ENCODE peak calls at places on chromosome 1, in four cellular contexts. One of them, this sample, is unnamed.

GRCh38 chr1:236280438-236281285 is 1.1 kb downstream of the ERO1B start:
- DNase-seq in PC-9: no peak
- DNase-seq in NCI-H1694 treated with DMSO at 0.1 percent for 48 hours: no peak
- DNase-seq in HL-60: no peak
- DNase-seq in this sample: no peak

GRCh38 chr1:60918867-60919266 is 163.5 kb upstream of the NFIA start:
- DNase-seq in HL-60: no peak
- DNase-seq in PC-9: no peak
- DNase-seq in NCI-H1694 treated with DMSO at 0.1 percent for 48 hours: no peak
- DNase-seq in this sample: no peak

GRCh38 chr1:31593770-31594632 is 17.7 kb downstream of the TINAGL1 start:
- DNase-seq in HL-60: peak; percentile 15
- DNase-seq in PC-9: peak; percentile 81
- DNase-seq in NCI-H1694 treated with DMSO at 0.1 percent for 48 hours: peak; percentile 54
- DNase-seq in this sample: no peak

GRCh38 chr1:59417406-59417805 is 120.5 kb downstream of the FGGY start:
- DNase-seq in HL-60: no peak
- DNase-seq in PC-9: no peak
- DNase-seq in NCI-H1694 treated with DMSO at 0.1 percent for 48 hours: no peak
- DNase-seq in this sample: no peak

GRCh38 chr1:67004176-67004575 is 49.8 kb downstream of the SLC35D1 start:
- DNase-seq in NCI-H1694 treated with DMSO at 0.1 percent for 48 hours: no peak
- DNase-seq in HL-60: no peak
- DNase-seq in PC-9: no peak
- DNase-seq in this sample: no peak

GRCh38 chr1:108590947-108591346 is 31.0 kb downstream of the EEIG2 start:
- DNase-seq in NCI-H1694 treated with DMSO at 0.1 percent for 48 hours: no peak
- DNase-seq in HL-60: peak; percentile 43
- DNase-seq in PC-9: no peak
- DNase-seq in this sample: no peak

GRCh38 chr1:172390243-172390619 is 30.3 kb upstream of the C1orf105 start:
- DNase-seq in PC-9: no peak
- DNase-seq in HL-60: no peak
- DNase-seq in NCI-H1694 treated with DMSO at 0.1 percent for 48 hours: no peak
- DNase-seq in this sample: no peak

GRCh38 chr1:31243451-31244286 is 4.0 kb upstream of the NKAIN1 start:
- DNase-seq in HL-60: no peak
- DNase-seq in NCI-H1694 treated with DMSO at 0.1 percent for 48 hours: peak; percentile 8
- DNase-seq in PC-9: no peak
- DNase-seq in this sample: no peak

GRCh38 chr1:64920936-64921589 is 45.3 kb downstream of the JAK1 start:
- DNase-seq in NCI-H1694 treated with DMSO at 0.1 percent for 48 hours: no peak
- DNase-seq in PC-9: no peak
- DNase-seq in HL-60: no peak
- DNase-seq in this sample: no peak

GRCh38 chr1:31642897-31643296 is 1.8 kb downstream of the PEF1 start:
- DNase-seq in HL-60: no peak
- DNase-seq in PC-9: no peak
- DNase-seq in NCI-H1694 treated with DMSO at 0.1 percent for 48 hours: no peak
- DNase-seq in this sample: no peak

GRCh38 chr1:41657101-41657500 is 172.6 kb upstream of the EDN2 start:
- DNase-seq in NCI-H1694 treated with DMSO at 0.1 percent for 48 hours: no peak
- DNase-seq in HL-60: no peak
- DNase-seq in PC-9: no peak
- DNase-seq in this sample: no peak

GRCh38 chr1:78104322-78104721 is 58.6 kb downstream of the GIPC2 start:
- DNase-seq in PC-9: no peak
- DNase-seq in NCI-H1694 treated with DMSO at 0.1 percent for 48 hours: no peak
- DNase-seq in HL-60: no peak
- DNase-seq in this sample: no peak

GRCh38 chr1:169874229-169874628 is 19.5 kb downstream of the SCYL3 start:
- DNase-seq in HL-60: no peak
- DNase-seq in NCI-H1694 treated with DMSO at 0.1 percent for 48 hours: no peak
- DNase-seq in PC-9: no peak
- DNase-seq in this sample: no peak

GRCh38 chr1:222049176-222049575 is 307.3 kb upstream of the DUSP10 start:
- DNase-seq in HL-60: no peak
- DNase-seq in PC-9: no peak
- DNase-seq in NCI-H1694 treated with DMSO at 0.1 percent for 48 hours: no peak
- DNase-seq in this sample: no peak

GRCh38 chr1:198909973-198910372 is 271.1 kb downstream of the PTPRC start:
- DNase-seq in NCI-H1694 treated with DMSO at 0.1 percent for 48 hours: no peak
- DNase-seq in PC-9: no peak
- DNase-seq in HL-60: no peak
- DNase-seq in this sample: no peak

GRCh38 chr1:36971832-36972231 is 62.5 kb downstream of the GRIK3 start:
- DNase-seq in NCI-H1694 treated with DMSO at 0.1 percent for 48 hours: peak; percentile 70
- DNase-seq in PC-9: no peak
- DNase-seq in HL-60: no peak
- DNase-seq in this sample: no peak

GRCh38 chr1:56448937-56449336 is 130.4 kb downstream of the PLPP3 start:
- DNase-seq in PC-9: no peak
- DNase-seq in NCI-H1694 treated with DMSO at 0.1 percent for 48 hours: no peak
- DNase-seq in HL-60: no peak
- DNase-seq in this sample: no peak